ENCODE peak calls at places on chromosomes 4 and X, in nine cellular contexts. S is iris pigment epithelial cell; O is pons; H is stimulated activated CD4-positive, alpha-beta T cell treated with anti-CD3 and anti-CD28 coated beads, Interleukin-15, amount 100 ng/mL, for 48 hours; F is A549; Y is EL; W is activated naive CD4-positive, alpha-beta T cell; A is caudate nucleus; M is mucosa of gallbladder. L is an unnamed sample.

GRCh38 chr4:6751611-6752485 is 30.7 kb upstream of the KIAA0232 start:
- DNase-seq in S (no peak), O (no peak), H (no peak), F (no peak), Y (no peak), W (no peak), A (no peak), M (no peak), L (peak)

GRCh38 chr4:139969635-139970266 is 184.2 kb downstream of the MAML3 start:
- DNase-seq in S (no peak), O (no peak), H (no peak), F (no peak), Y (no peak), W (no peak), A (no peak), M (no peak), L (no peak)

GRCh38 chr4:3286335-3287175 is 6.3 kb upstream of the RGS12 start:
- DNase-seq in S (no peak), O (no peak), H (no peak), F (no peak), Y (no peak), W (no peak), A (no peak), M (no peak), L (no peak)

GRCh38 chrX:40333344-40333743 is 235.6 kb upstream of the BCOR start:
- DNase-seq in S (no peak), O (no peak), H (no peak), F (no peak), Y (no peak), W (no peak), A (no peak), M (no peak), L (no peak)

GRCh38 chrX:97389761-97390192 is 506.1 kb downstream of the RPA4 start:
- DNase-seq in S (peak), O (no peak), H (no peak), F (no peak), Y (peak), W (no peak), A (no peak), M (no peak), L (peak)

GRCh38 chr4:155371432-155372043 is 5.2 kb downstream of the MAP9 start:
- DNase-seq in S (peak), O (no peak), H (no peak), F (no peak), Y (no peak), W (no peak), A (no peak), M (no peak), L (peak)

GRCh38 chr4:180542445-180543100 is 1700.6 kb upstream of the TENM3 start:
- DNase-seq in S (peak), O (no peak), H (no peak), F (no peak), Y (peak), W (no peak), A (no peak), M (no peak), L (peak)

GRCh38 chr4:185945906-185946305 is 123.0 kb upstream of the TLR3 start:
- DNase-seq in S (no peak), O (no peak), H (no peak), F (no peak), Y (no peak), W (no peak), A (no peak), M (no peak), L (no peak)

L was measured in mesenchymal stem cell.